ENCODE peak calls at places on chromosomes 11 and 22, in seven cellular contexts. One of them, this sample, is unnamed.
A peak's percentile ranks its signal among the peaks of the same experiment; 100 is the strongest.

GRCh38 chr11:59678813-59679165 is 10.0 kb upstream of the PATL1 start:
- DNase-seq in brain microvascular endothelial cell: no peak
- DNase-seq in activated T-helper 1 cell treated with anti-CD3 and anti-CD28 coated beads, Interleukin-12 subunit alpha, Interleukin-12 subunit beta, Interleukin-2, Interleukin-4 antibody, amounts not matched to agents 30 ng/mL and 10 ng/mL and 1 ng/mL, durations not matched to agents 14 hours and 24 hours and 36 hours: no peak
- DNase-seq in kidney glomerular epithelial cell: no peak
- DNase-seq in transverse colon: no peak
- DNase-seq in EL: no peak
- DNase-seq in choroid plexus epithelial cell: no peak
- DNase-seq in this sample: no peak

GRCh38 chr11:92417326-92417725 is 192.7 kb downstream of the FAT3 start:
- DNase-seq in brain microvascular endothelial cell: no peak
- DNase-seq in activated T-helper 1 cell treated with anti-CD3 and anti-CD28 coated beads, Interleukin-12 subunit alpha, Interleukin-12 subunit beta, Interleukin-2, Interleukin-4 antibody, amounts not matched to agents 30 ng/mL and 10 ng/mL and 1 ng/mL, durations not matched to agents 14 hours and 24 hours and 36 hours: no peak
- DNase-seq in kidney glomerular epithelial cell: no peak
- DNase-seq in transverse colon: no peak
- DNase-seq in EL: no peak
- DNase-seq in choroid plexus epithelial cell: no peak
- DNase-seq in this sample: no peak

GRCh38 chr11:66727282-66727882 is 1.6 kb downstream of the SPTBN2 start:
- DNase-seq in brain microvascular endothelial cell: peak; percentile 11
- DNase-seq in activated T-helper 1 cell treated with anti-CD3 and anti-CD28 coated beads, Interleukin-12 subunit alpha, Interleukin-12 subunit beta, Interleukin-2, Interleukin-4 antibody, amounts not matched to agents 30 ng/mL and 10 ng/mL and 1 ng/mL, durations not matched to agents 14 hours and 24 hours and 36 hours: no peak
- DNase-seq in kidney glomerular epithelial cell: no peak
- DNase-seq in transverse colon: peak; percentile 34
- DNase-seq in EL: peak; percentile 31
- DNase-seq in choroid plexus epithelial cell: peak; percentile 13
- DNase-seq in this sample: peak; percentile 31

GRCh38 chr11:75851203-75851602 is 36.2 kb downstream of the UVRAG start:
- DNase-seq in brain microvascular endothelial cell: peak; percentile 18
- DNase-seq in activated T-helper 1 cell treated with anti-CD3 and anti-CD28 coated beads, Interleukin-12 subunit alpha, Interleukin-12 subunit beta, Interleukin-2, Interleukin-4 antibody, amounts not matched to agents 30 ng/mL and 10 ng/mL and 1 ng/mL, durations not matched to agents 14 hours and 24 hours and 36 hours: no peak
- DNase-seq in kidney glomerular epithelial cell: no peak
- DNase-seq in transverse colon: no peak
- DNase-seq in EL: peak; percentile 10
- DNase-seq in choroid plexus epithelial cell: peak; percentile 18
- DNase-seq in this sample: peak; percentile 50

GRCh38 chr11:34890812-34891211 is 25.4 kb downstream of the APIP start:
- DNase-seq in brain microvascular endothelial cell: peak; percentile 6
- DNase-seq in activated T-helper 1 cell treated with anti-CD3 and anti-CD28 coated beads, Interleukin-12 subunit alpha, Interleukin-12 subunit beta, Interleukin-2, Interleukin-4 antibody, amounts not matched to agents 30 ng/mL and 10 ng/mL and 1 ng/mL, durations not matched to agents 14 hours and 24 hours and 36 hours: no peak
- DNase-seq in kidney glomerular epithelial cell: peak; percentile 58
- DNase-seq in transverse colon: no peak
- DNase-seq in EL: peak; percentile 31
- DNase-seq in choroid plexus epithelial cell: peak; percentile 78
- DNase-seq in this sample: peak; percentile 52

GRCh38 chr11:133366088-133366487 is 166.2 kb downstream of the OPCML start:
- DNase-seq in brain microvascular endothelial cell: no peak
- DNase-seq in activated T-helper 1 cell treated with anti-CD3 and anti-CD28 coated beads, Interleukin-12 subunit alpha, Interleukin-12 subunit beta, Interleukin-2, Interleukin-4 antibody, amounts not matched to agents 30 ng/mL and 10 ng/mL and 1 ng/mL, durations not matched to agents 14 hours and 24 hours and 36 hours: no peak
- DNase-seq in kidney glomerular epithelial cell: no peak
- DNase-seq in transverse colon: no peak
- DNase-seq in EL: no peak
- DNase-seq in choroid plexus epithelial cell: no peak
- DNase-seq in this sample: no peak

GRCh38 chr22:25563757-25564319 is 637 bp upstream of the GRK3 start:
- DNase-seq in brain microvascular endothelial cell: no peak
- DNase-seq in activated T-helper 1 cell treated with anti-CD3 and anti-CD28 coated beads, Interleukin-12 subunit alpha, Interleukin-12 subunit beta, Interleukin-2, Interleukin-4 antibody, amounts not matched to agents 30 ng/mL and 10 ng/mL and 1 ng/mL, durations not matched to agents 14 hours and 24 hours and 36 hours: peak; percentile 17
- DNase-seq in kidney glomerular epithelial cell: no peak
- DNase-seq in transverse colon: peak; percentile 28
- DNase-seq in EL: no peak
- DNase-seq in choroid plexus epithelial cell: peak; percentile 5
- DNase-seq in this sample: peak; percentile 17

GRCh38 chr11:119729581-119730346 is 764 bp upstream of the NECTIN1 start:
- DNase-seq in brain microvascular endothelial cell: peak; percentile 16
- DNase-seq in activated T-helper 1 cell treated with anti-CD3 and anti-CD28 coated beads, Interleukin-12 subunit alpha, Interleukin-12 subunit beta, Interleukin-2, Interleukin-4 antibody, amounts not matched to agents 30 ng/mL and 10 ng/mL and 1 ng/mL, durations not matched to agents 14 hours and 24 hours and 36 hours: no peak
- DNase-seq in kidney glomerular epithelial cell: no peak
- DNase-seq in transverse colon: peak; percentile 77
- DNase-seq in EL: peak; percentile 76
- DNase-seq in choroid plexus epithelial cell: peak; percentile 36
- DNase-seq in this sample: peak; percentile 57

GRCh38 chr22:21621025-21621424 is 8.8 kb downstream of the YDJC start:
- DNase-seq in brain microvascular endothelial cell: no peak
- DNase-seq in activated T-helper 1 cell treated with anti-CD3 and anti-CD28 coated beads, Interleukin-12 subunit alpha, Interleukin-12 subunit beta, Interleukin-2, Interleukin-4 antibody, amounts not matched to agents 30 ng/mL and 10 ng/mL and 1 ng/mL, durations not matched to agents 14 hours and 24 hours and 36 hours: no peak
- DNase-seq in kidney glomerular epithelial cell: no peak
- DNase-seq in transverse colon: no peak
- DNase-seq in EL: no peak
- DNase-seq in choroid plexus epithelial cell: no peak
- DNase-seq in this sample: no peak

GRCh38 chr11:19187101-19187500 is 14.7 kb downstream of the CSRP3 start:
- DNase-seq in brain microvascular endothelial cell: no peak
- DNase-seq in activated T-helper 1 cell treated with anti-CD3 and anti-CD28 coated beads, Interleukin-12 subunit alpha, Interleukin-12 subunit beta, Interleukin-2, Interleukin-4 antibody, amounts not matched to agents 30 ng/mL and 10 ng/mL and 1 ng/mL, durations not matched to agents 14 hours and 24 hours and 36 hours: no peak
- DNase-seq in kidney glomerular epithelial cell: peak; percentile 1
- DNase-seq in transverse colon: no peak
- DNase-seq in EL: no peak
- DNase-seq in choroid plexus epithelial cell: peak; percentile 70
- DNase-seq in this sample: peak; percentile 41

GRCh38 chr11:16986434-16987204 is 27.6 kb downstream of the PLEKHA7 start:
- DNase-seq in brain microvascular endothelial cell: no peak
- DNase-seq in activated T-helper 1 cell treated with anti-CD3 and anti-CD28 coated beads, Interleukin-12 subunit alpha, Interleukin-12 subunit beta, Interleukin-2, Interleukin-4 antibody, amounts not matched to agents 30 ng/mL and 10 ng/mL and 1 ng/mL, durations not matched to agents 14 hours and 24 hours and 36 hours: peak; percentile 37
- DNase-seq in kidney glomerular epithelial cell: peak; percentile 78
- DNase-seq in transverse colon: peak; percentile 92
- DNase-seq in EL: no peak
- DNase-seq in choroid plexus epithelial cell: no peak
- DNase-seq in this sample: no peak

GRCh38 chr22:50399751-50400331 is 56.7 kb downstream of the PPP6R2 start:
- DNase-seq in brain microvascular endothelial cell: peak; percentile 22
- DNase-seq in activated T-helper 1 cell treated with anti-CD3 and anti-CD28 coated beads, Interleukin-12 subunit alpha, Interleukin-12 subunit beta, Interleukin-2, Interleukin-4 antibody, amounts not matched to agents 30 ng/mL and 10 ng/mL and 1 ng/mL, durations not matched to agents 14 hours and 24 hours and 36 hours: no peak
- DNase-seq in kidney glomerular epithelial cell: no peak
- DNase-seq in transverse colon: peak; percentile 41
- DNase-seq in EL: peak; percentile 21
- DNase-seq in choroid plexus epithelial cell: peak; percentile 40
- DNase-seq in this sample: peak; percentile 22

GRCh38 chr11:112524808-112525207 is 264.1 kb upstream of the PLET1 start:
- DNase-seq in brain microvascular endothelial cell: no peak
- DNase-seq in activated T-helper 1 cell treated with anti-CD3 and anti-CD28 coated beads, Interleukin-12 subunit alpha, Interleukin-12 subunit beta, Interleukin-2, Interleukin-4 antibody, amounts not matched to agents 30 ng/mL and 10 ng/mL and 1 ng/mL, durations not matched to agents 14 hours and 24 hours and 36 hours: no peak
- DNase-seq in kidney glomerular epithelial cell: no peak
- DNase-seq in transverse colon: peak; percentile 26
- DNase-seq in EL: no peak
- DNase-seq in choroid plexus epithelial cell: no peak
- DNase-seq in this sample: no peak

GRCh38 chr22:42613869-42614268 is 814 bp downstream of the POLDIP3 start:
- DNase-seq in brain microvascular endothelial cell: no peak
- DNase-seq in activated T-helper 1 cell treated with anti-CD3 and anti-CD28 coated beads, Interleukin-12 subunit alpha, Interleukin-12 subunit beta, Interleukin-2, Interleukin-4 antibody, amounts not matched to agents 30 ng/mL and 10 ng/mL and 1 ng/mL, durations not matched to agents 14 hours and 24 hours and 36 hours: no peak
- DNase-seq in kidney glomerular epithelial cell: no peak
- DNase-seq in transverse colon: no peak
- DNase-seq in EL: no peak
- DNase-seq in choroid plexus epithelial cell: no peak
- DNase-seq in this sample: peak; percentile 33

GRCh38 chr11:74004694-74005615 is 3.9 kb downstream of the UCP3 start:
- DNase-seq in brain microvascular endothelial cell: no peak
- DNase-seq in activated T-helper 1 cell treated with anti-CD3 and anti-CD28 coated beads, Interleukin-12 subunit alpha, Interleukin-12 subunit beta, Interleukin-2, Interleukin-4 antibody, amounts not matched to agents 30 ng/mL and 10 ng/mL and 1 ng/mL, durations not matched to agents 14 hours and 24 hours and 36 hours: peak; percentile 84
- DNase-seq in kidney glomerular epithelial cell: no peak
- DNase-seq in transverse colon: peak; percentile 61
- DNase-seq in EL: no peak
- DNase-seq in choroid plexus epithelial cell: no peak
- DNase-seq in this sample: no peak